ENCODE peak calls at places on chromosomes 4 and X, in five cellular contexts. One of them, this sample, is unnamed.

GRCh38 chr4:122827258-122827887 is 742 bp downstream of the FGF2 start:
- DNase-seq in nucleus accumbens: peak; percentile 6
- DNase-seq in GM20000: peak; percentile 83
- DNase-seq in adrenal gland: peak; percentile 4
- DNase-seq in activated effector memory CD4-positive, alpha-beta T cell treated with Interleukin-2 at 50 U/mL for 16 hours: no peak
- DNase-seq in this sample: no peak

GRCh38 chr4:70994387-70995099 is 1.1 kb downstream of the DCK start:
- DNase-seq in nucleus accumbens: no peak
- DNase-seq in GM20000: peak; percentile 50
- DNase-seq in adrenal gland: no peak
- DNase-seq in activated effector memory CD4-positive, alpha-beta T cell treated with Interleukin-2 at 50 U/mL for 16 hours: no peak
- DNase-seq in this sample: no peak

GRCh38 chrX:68827256-68827655 is 1.6 kb upstream of the EFNB1 start:
- DNase-seq in nucleus accumbens: no peak
- DNase-seq in GM20000: no peak
- DNase-seq in adrenal gland: no peak
- DNase-seq in activated effector memory CD4-positive, alpha-beta T cell treated with Interleukin-2 at 50 U/mL for 16 hours: no peak
- DNase-seq in this sample: no peak

GRCh38 chrX:111181883-111182400 is 86.0 kb downstream of the PAK3 start:
- DNase-seq in nucleus accumbens: no peak
- DNase-seq in GM20000: no peak
- DNase-seq in adrenal gland: no peak
- DNase-seq in activated effector memory CD4-positive, alpha-beta T cell treated with Interleukin-2 at 50 U/mL for 16 hours: no peak
- DNase-seq in this sample: no peak

GRCh38 chr4:151703401-151703800 is 57.4 kb downstream of the GATB start:
- DNase-seq in nucleus accumbens: no peak
- DNase-seq in GM20000: no peak
- DNase-seq in adrenal gland: no peak
- DNase-seq in activated effector memory CD4-positive, alpha-beta T cell treated with Interleukin-2 at 50 U/mL for 16 hours: no peak
- DNase-seq in this sample: no peak

GRCh38 chr4:25792843-25793242 is 69.9 kb downstream of the SEL1L3 start:
- DNase-seq in nucleus accumbens: no peak
- DNase-seq in GM20000: no peak
- DNase-seq in adrenal gland: no peak
- DNase-seq in activated effector memory CD4-positive, alpha-beta T cell treated with Interleukin-2 at 50 U/mL for 16 hours: no peak
- DNase-seq in this sample: no peak

GRCh38 chr4:164207460-164207859 is 546.5 kb upstream of the SMIM31 start:
- DNase-seq in nucleus accumbens: no peak
- DNase-seq in GM20000: no peak
- DNase-seq in adrenal gland: no peak
- DNase-seq in activated effector memory CD4-positive, alpha-beta T cell treated with Interleukin-2 at 50 U/mL for 16 hours: no peak
- DNase-seq in this sample: no peak

GRCh38 chr4:1604706-1605205 is 79.4 kb downstream of the FAM53A start:
- DNase-seq in nucleus accumbens: no peak
- DNase-seq in GM20000: no peak
- DNase-seq in adrenal gland: no peak
- DNase-seq in activated effector memory CD4-positive, alpha-beta T cell treated with Interleukin-2 at 50 U/mL for 16 hours: peak; percentile 56
- DNase-seq in this sample: no peak

GRCh38 chr4:89469930-89470375 is 162.4 kb upstream of the GPRIN3 start:
- DNase-seq in nucleus accumbens: no peak
- DNase-seq in GM20000: peak; percentile 13
- DNase-seq in adrenal gland: peak; percentile 20
- DNase-seq in activated effector memory CD4-positive, alpha-beta T cell treated with Interleukin-2 at 50 U/mL for 16 hours: no peak
- DNase-seq in this sample: no peak

GRCh38 chr4:121073672-121074386 is 1.5 kb upstream of the NDNF start:
- DNase-seq in nucleus accumbens: no peak
- DNase-seq in GM20000: no peak
- DNase-seq in adrenal gland: no peak
- DNase-seq in activated effector memory CD4-positive, alpha-beta T cell treated with Interleukin-2 at 50 U/mL for 16 hours: no peak
- DNase-seq in this sample: no peak

GRCh38 chr4:72571337-72571736 is 2.3 kb upstream of the ADAMTS3 start:
- DNase-seq in nucleus accumbens: no peak
- DNase-seq in GM20000: no peak
- DNase-seq in adrenal gland: no peak
- DNase-seq in activated effector memory CD4-positive, alpha-beta T cell treated with Interleukin-2 at 50 U/mL for 16 hours: no peak
- DNase-seq in this sample: no peak

GRCh38 chr4:152591361-152591760 is 55.5 kb upstream of the FBXW7 start:
- DNase-seq in nucleus accumbens: no peak
- DNase-seq in GM20000: no peak
- DNase-seq in adrenal gland: peak; percentile 35
- DNase-seq in activated effector memory CD4-positive, alpha-beta T cell treated with Interleukin-2 at 50 U/mL for 16 hours: no peak
- DNase-seq in this sample: no peak

GRCh38 chr4:88018471-88018870 is 11.0 kb downstream of the PKD2 start:
- DNase-seq in nucleus accumbens: no peak
- DNase-seq in GM20000: no peak
- DNase-seq in adrenal gland: no peak
- DNase-seq in activated effector memory CD4-positive, alpha-beta T cell treated with Interleukin-2 at 50 U/mL for 16 hours: no peak
- DNase-seq in this sample: no peak

GRCh38 chrX:154401918-154402621 is 3.9 kb downstream of the RPL10 start:
- DNase-seq in nucleus accumbens: no peak
- DNase-seq in GM20000: no peak
- DNase-seq in adrenal gland: no peak
- DNase-seq in activated effector memory CD4-positive, alpha-beta T cell treated with Interleukin-2 at 50 U/mL for 16 hours: no peak
- DNase-seq in this sample: no peak

GRCh38 chr4:25874641-25875040 is 11.9 kb upstream of the SEL1L3 start:
- DNase-seq in nucleus accumbens: no peak
- DNase-seq in GM20000: no peak
- DNase-seq in adrenal gland: no peak
- DNase-seq in activated effector memory CD4-positive, alpha-beta T cell treated with Interleukin-2 at 50 U/mL for 16 hours: no peak
- DNase-seq in this sample: no peak

GRCh38 chrX:57929373-57929772 is 19.1 kb upstream of the ZXDA start:
- DNase-seq in nucleus accumbens: no peak
- DNase-seq in GM20000: peak; percentile 7
- DNase-seq in adrenal gland: no peak
- DNase-seq in activated effector memory CD4-positive, alpha-beta T cell treated with Interleukin-2 at 50 U/mL for 16 hours: no peak
- DNase-seq in this sample: no peak

GRCh38 chr4:34271479-34272355 is 1972.6 kb downstream of the ARAP2 start:
- DNase-seq in nucleus accumbens: no peak
- DNase-seq in GM20000: no peak
- DNase-seq in adrenal gland: no peak
- DNase-seq in activated effector memory CD4-positive, alpha-beta T cell treated with Interleukin-2 at 50 U/mL for 16 hours: no peak
- DNase-seq in this sample: no peak

GRCh38 chr4:152535236-152535902 is 523 bp downstream of the FBXW7 start:
- DNase-seq in nucleus accumbens: no peak
- DNase-seq in GM20000: peak; percentile 42
- DNase-seq in adrenal gland: peak; percentile 9
- DNase-seq in activated effector memory CD4-positive, alpha-beta T cell treated with Interleukin-2 at 50 U/mL for 16 hours: no peak
- DNase-seq in this sample: no peak

GRCh38 chr4:182174979-182175378 is 68.2 kb upstream of the TENM3 start:
- DNase-seq in nucleus accumbens: no peak
- DNase-seq in GM20000: no peak
- DNase-seq in adrenal gland: no peak
- DNase-seq in activated effector memory CD4-positive, alpha-beta T cell treated with Interleukin-2 at 50 U/mL for 16 hours: no peak
- DNase-seq in this sample: no peak